ENCODE peak calls at places on chromosomes 7 and 10, in five cellular contexts. U, W, Z, R and H are unnamed samples.

GRCh38 chr10:98577168-98577567 is 130.4 kb upstream of the HPS1 start:
- DNase-seq in U (no peak), W (no peak), Z (no peak), R (peak), H (no peak)

GRCh38 chr10:123021517-123021916 is 12.7 kb downstream of the ACADSB start:
- DNase-seq in U (no peak), W (no peak), Z (no peak), R (peak), H (no peak)

GRCh38 chr7:102260856-102261255 is 25.8 kb upstream of the SH2B2 start:
- DNase-seq in U (no peak), W (peak), Z (no peak), R (no peak), H (no peak)

GRCh38 chr7:33581239-33581638 is 324.1 kb upstream of the BMPER start:
- DNase-seq in U (no peak), W (no peak), Z (no peak), R (no peak), H (no peak)

GRCh38 chr7:17298102-17298839 is at the start of gene AHR:
- DNase-seq in U (peak), W (no peak), Z (peak), R (peak), H (peak)

GRCh38 chr10:133439517-133440461 is 14.0 kb upstream of the SCART1 start:
- DNase-seq in U (no peak), W (no peak), Z (no peak), R (no peak), H (no peak)

GRCh38 chr7:27119412-27119911 is 11.1 kb downstream of the HOXA4 start:
- DNase-seq in U (no peak), W (no peak), Z (no peak), R (no peak), H (no peak)

GRCh38 chr10:130226012-130226411 is 89.8 kb downstream of the GLRX3 start:
- DNase-seq in U (no peak), W (no peak), Z (no peak), R (no peak), H (no peak)

GRCh38 chr10:104614245-104614831 is 26.8 kb upstream of the SORCS3 start:
- DNase-seq in U (peak), W (peak), Z (no peak), R (peak), H (no peak)

GRCh38 chr10:110388682-110389052 is 83.9 kb upstream of the SMNDC1 start:
- DNase-seq in U (no peak), W (peak), Z (no peak), R (no peak), H (no peak)

GRCh38 chr10:74177140-74177677 is 26.2 kb downstream of the ADK start:
- DNase-seq in U (peak), W (peak), Z (no peak), R (peak), H (no peak)

GRCh38 chr7:156155988-156156733 is 343.9 kb upstream of the SHH start:
- DNase-seq in U (no peak), W (no peak), Z (no peak), R (no peak), H (no peak)

GRCh38 chr7:22202141-22202540 is 154.8 kb downstream of the RAPGEF5 start:
- DNase-seq in U (no peak), W (no peak), Z (no peak), R (no peak), H (no peak)

GRCh38 chr10:5485948-5486851 is 13.2 kb downstream of the CALML5 start:
- DNase-seq in U (no peak), W (no peak), Z (no peak), R (no peak), H (no peak)
- TF ChIP-seq HDAC2 in U (no peak), W (no peak), Z (no peak), R (no peak), H (no peak)

DNA sequence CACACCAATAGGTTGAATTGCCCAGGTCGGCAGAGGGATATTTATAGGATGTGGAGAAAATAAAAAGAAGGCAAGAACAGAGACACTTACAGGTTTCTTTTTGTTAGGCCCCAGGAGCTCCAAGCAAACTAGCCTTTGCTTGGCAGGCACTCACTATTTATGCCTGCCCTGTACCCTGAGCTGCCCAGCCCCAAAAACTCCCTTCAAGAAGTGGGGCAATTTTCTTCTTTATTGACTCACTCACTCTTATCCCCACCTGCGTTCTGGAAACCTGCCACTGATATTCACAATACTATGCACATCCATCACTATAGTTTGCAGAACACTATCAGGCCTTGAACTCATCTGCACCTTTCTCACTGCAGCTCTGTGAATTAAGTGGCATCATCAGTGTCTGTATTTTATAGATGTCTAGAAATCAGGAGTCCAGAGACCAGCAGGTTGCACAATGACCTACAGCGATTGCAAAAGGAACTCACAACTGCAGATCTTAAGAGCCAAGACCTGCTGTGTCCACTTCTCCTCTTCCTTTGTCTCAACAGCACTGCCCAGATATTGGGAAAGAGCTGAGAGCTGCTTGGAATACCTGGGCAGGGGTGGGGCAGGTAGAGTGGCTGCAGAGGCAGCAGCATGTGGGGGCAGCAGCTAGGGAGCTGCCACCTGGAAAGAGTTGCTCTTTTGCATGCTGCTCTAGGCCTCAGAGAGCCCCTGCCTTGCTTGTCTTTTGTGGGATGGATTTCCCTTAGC is at the start of gene SFTPD:
- DNase-seq in U (peak), W (no peak), Z (no peak), R (no peak), H (no peak)
- TF ChIP-seq HDAC2 in U (no peak), W (no peak), Z (no peak), R (no peak), H (no peak)

GRCh38 chr7:727104-727805 is at the start of gene PRKAR1B:
- DNase-seq in U (peak), W (peak), Z (no peak), R (no peak), H (peak)
- TF ChIP-seq HDAC2 in U (no peak), W (no peak), Z (no peak), R (no peak), H (no peak)

DNA sequence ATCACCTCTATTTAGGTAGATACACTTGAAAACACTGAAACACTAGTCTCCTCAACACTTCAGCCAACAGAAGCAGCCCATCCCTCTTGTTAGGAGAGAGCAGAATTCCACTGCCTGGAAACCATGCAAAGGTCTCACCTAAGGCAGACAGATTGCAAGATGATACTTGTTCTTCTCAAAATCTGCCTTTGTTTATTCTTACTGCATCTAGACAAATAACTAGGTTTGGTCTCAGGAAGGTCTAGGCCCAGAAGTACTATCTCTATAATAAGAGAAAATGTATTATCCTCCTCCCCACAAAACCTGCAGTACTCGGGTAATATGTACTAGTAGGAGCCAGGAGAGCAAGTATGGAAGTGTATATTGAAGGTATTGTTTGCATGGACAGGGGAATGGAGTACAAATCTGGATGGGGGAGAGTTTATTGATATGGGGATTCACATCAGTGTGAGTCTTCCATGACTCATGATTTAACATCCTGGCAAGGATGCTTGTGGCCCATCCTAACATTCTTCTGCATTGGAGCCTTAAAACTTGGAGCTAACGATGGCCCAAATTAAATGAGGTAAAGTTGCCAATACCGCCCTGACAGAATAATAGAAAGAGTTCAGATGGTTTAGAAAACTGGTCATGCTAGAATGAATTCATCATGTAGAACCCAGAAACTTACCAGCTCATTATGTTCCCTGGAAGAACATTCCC is 109.2 kb downstream of the EPC1 start:
- DNase-seq in U (no peak), W (no peak), Z (no peak), R (no peak), H (no peak)
- TF ChIP-seq HDAC2 in U (no peak), W (no peak), Z (no peak), R (no peak), H (no peak)

DNA sequence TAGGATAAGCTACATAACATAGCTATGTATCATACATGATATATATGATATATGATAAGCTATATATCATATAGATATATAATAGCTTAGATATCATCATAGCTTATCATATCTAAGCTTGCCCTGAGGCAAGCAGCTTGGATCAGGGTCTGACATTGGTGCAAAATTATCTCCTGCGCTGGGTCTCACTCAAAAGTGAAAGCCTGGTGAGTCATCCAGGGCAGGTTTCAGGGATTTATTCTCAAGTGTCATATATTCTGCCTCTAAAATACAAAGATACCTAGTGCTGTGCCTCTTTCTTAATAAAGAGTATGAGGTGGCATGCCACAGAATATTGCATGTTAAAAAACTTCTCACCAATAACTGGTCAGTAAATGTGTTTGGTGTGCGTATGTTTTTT is 105.9 kb downstream of the CDC14C start:
- DNase-seq in U (no peak), W (no peak), Z (no peak), R (no peak), H (no peak)
- TF ChIP-seq HDAC2 in U (no peak), W (no peak), Z (no peak), R (no peak), H (no peak)

GRCh38 chr7:72925546-72926120 is 738 bp downstream of the POM121 start:
- DNase-seq in U (no peak), W (peak), Z (no peak), R (no peak), H (no peak)
- TF ChIP-seq HDAC2 in U (no peak), W (no peak), Z (no peak), R (no peak), H (no peak)

DNA sequence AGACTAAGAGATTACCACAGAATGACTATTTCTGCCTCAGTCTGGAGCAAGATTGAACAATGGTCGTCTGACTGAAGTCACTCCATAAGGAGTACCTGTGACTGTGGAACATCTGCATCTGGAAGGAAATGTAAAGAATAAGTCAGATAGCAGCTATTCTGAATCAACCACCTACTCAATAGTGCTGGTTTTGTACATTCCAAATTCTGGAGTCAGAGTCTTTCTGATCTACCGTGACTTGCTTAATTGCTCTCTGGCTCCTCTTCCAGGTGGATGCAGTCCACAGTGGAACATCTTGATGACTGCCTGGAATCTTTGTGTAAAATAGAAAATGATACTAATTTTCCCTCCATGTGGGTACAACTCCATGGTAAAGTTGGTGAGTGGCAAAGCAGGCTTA is 156.3 kb upstream of the SEMA3C start:
- DNase-seq in U (no peak), W (no peak), Z (no peak), R (no peak), H (no peak)
- TF ChIP-seq HDAC2 in U (no peak), W (no peak), Z (no peak), R (no peak), H (no peak)

GRCh38 chr10:125204400-125204799 is 44.0 kb upstream of the CTBP2 start:
- DNase-seq in U (no peak), W (no peak), Z (no peak), R (no peak), H (no peak)

GRCh38 chr10:125203186-125203800 is 42.9 kb upstream of the CTBP2 start:
- DNase-seq in U (no peak), W (no peak), Z (no peak), R (no peak), H (no peak)

GRCh38 chr10:125206618-125207017 is 46.3 kb upstream of the CTBP2 start:
- DNase-seq in U (no peak), W (no peak), Z (no peak), R (no peak), H (no peak)

GRCh38 chr10:125201791-125202622 is 41.6 kb upstream of the CTBP2 start:
- DNase-seq in U (no peak), W (no peak), Z (no peak), R (no peak), H (no peak)

DNA sequence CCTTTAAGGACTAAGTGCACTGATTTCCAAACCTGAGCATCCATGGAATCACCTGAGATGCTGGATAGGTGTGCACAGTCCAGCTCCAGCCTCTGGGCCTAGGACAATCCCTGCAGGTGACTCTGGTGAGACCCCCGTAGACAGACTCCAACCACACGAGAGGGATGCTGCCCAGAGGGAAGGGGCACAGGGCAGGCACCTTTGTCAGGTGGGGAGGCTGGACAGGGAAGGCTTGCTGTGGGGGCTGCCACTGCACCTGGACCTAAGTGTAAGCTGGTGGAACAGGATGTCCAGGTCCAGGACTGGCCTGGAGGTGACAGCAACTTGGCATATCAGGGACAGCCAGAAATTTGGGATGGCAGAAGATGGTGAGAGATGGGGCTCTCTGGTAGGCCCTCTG is 45.1 kb upstream of the CTBP2 start:
- DNase-seq in U (no peak), W (no peak), Z (no peak), R (no peak), H (no peak)
- TF ChIP-seq HDAC2 in U (no peak), W (no peak), Z (no peak), R (no peak), H (no peak)

DNA sequence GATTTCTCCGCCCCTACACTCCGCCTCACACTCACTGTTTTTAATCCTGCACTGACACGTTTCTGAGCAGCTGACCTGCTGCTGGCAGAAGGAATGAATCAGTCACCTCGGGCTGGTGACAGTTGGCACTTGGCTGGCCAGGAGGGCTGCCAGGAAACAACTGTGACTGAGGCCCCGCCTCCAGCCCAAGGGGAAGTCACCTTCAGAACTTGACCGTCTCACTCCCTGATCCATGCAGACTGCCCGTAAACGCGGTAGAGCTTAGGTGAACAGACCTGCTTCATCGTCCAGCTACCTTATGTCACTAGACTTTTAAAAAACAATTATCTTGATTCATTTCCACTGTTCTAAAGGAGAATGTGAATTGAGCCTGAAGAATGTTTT is 107.5 kb downstream of the DOCK1 start:
- DNase-seq in U (no peak), W (no peak), Z (no peak), R (no peak), H (no peak)
- TF ChIP-seq HDAC2 in U (no peak), W (no peak), Z (no peak), R (no peak), H (no peak)